ENCODE peak calls at places on chromosomes 11 and 22, in six cellular contexts. B is activated CD8-positive, alpha-beta memory T cell treated with anti-CD3 and anti-CD28 coated beads for 4 hours; F is stimulated activated CD4-positive, alpha-beta T cell treated with anti-CD3 and anti-CD28 coated beads, Interleukin-2, amount 100 ng/mL, for 48 hours; S is amygdala; N is posterior vena cava; Y is NCI-H460. U is an unnamed sample.

GRCh38 chr22:26234267-26234666 is 65.0 kb downstream of the SEZ6L start:
- DNase-seq in B (no peak), F (no peak), S (no peak), N (no peak), Y (no peak), U (no peak)

GRCh38 chr11:115128226-115128625 is 376.0 kb downstream of the CADM1 start:
- DNase-seq in B (no peak), F (no peak), S (no peak), N (no peak), Y (no peak), U (no peak)

GRCh38 chr11:74641289-74641688 is 48.9 kb downstream of the POLD3 start:
- DNase-seq in B (no peak), F (no peak), S (no peak), N (no peak), Y (no peak), U (no peak)

GRCh38 chr11:78773077-78773476 is 198.4 kb upstream of the NARS2 start:
- DNase-seq in B (no peak), F (no peak), S (no peak), N (no peak), Y (no peak), U (peak; percentile 84)

GRCh38 chr11:71379722-71380121 is 68.5 kb downstream of the DHCR7 start:
- DNase-seq in B (no peak), F (no peak), S (no peak), N (no peak), Y (no peak), U (no peak)

GRCh38 chr22:27668828-27669797 is 132.4 kb downstream of the MN1 start:
- DNase-seq in B (no peak), F (no peak), S (no peak), N (no peak), Y (peak; percentile 84), U (peak; percentile 86)

GRCh38 chr22:20656902-20657836 is 116.7 kb upstream of the SERPIND1 start:
- DNase-seq in B (no peak), F (no peak), S (no peak), N (no peak), Y (no peak), U (peak; percentile 13)

GRCh38 chr11:48036011-48036410 is 55.7 kb downstream of the PTPRJ start:
- DNase-seq in B (no peak), F (no peak), S (no peak), N (peak; percentile 34), Y (no peak), U (peak; percentile 50)

GRCh38 chr11:97461044-97461880 is 1071.4 kb downstream of the JRKL start:
- DNase-seq in B (no peak), F (no peak), S (no peak), N (no peak), Y (no peak), U (no peak)

GRCh38 chr22:36328635-36329216 is 59.0 kb downstream of the MYH9 start:
- DNase-seq in B (peak; percentile 50), F (no peak), S (no peak), N (peak; percentile 91), Y (no peak), U (peak; percentile 93)

U was measured in amniotic epithelial cell.